ENCODE peak calls at places on chromosome 1, in eight cellular contexts. A is ascending aorta, C is foreskin fibroblast, H is A549, Z is mammary epithelial cell, P is dorsolateral prefrontal cortex, Q is mucosa of descending colon, S is epithelial cell of esophagus. U is an unnamed sample.

GRCh38 chr1:204723131-204723787 is 37.7 kb upstream of the LRRN2 start:
- DNase-seq in A (no peak), C (no peak), H (no peak), Z (peak; percentile 21), P (peak; percentile 54), Q (peak; percentile 53), S (no peak), U (no peak)

GRCh38 chr1:65793359-65793732 is 651 bp downstream of the PDE4B start:
- DNase-seq in A (no peak), C (peak; percentile 43), H (no peak), Z (no peak), P (peak; percentile 4), Q (no peak), S (no peak), U (no peak)

GRCh38 chr1:171984850-171985485 is 143.7 kb downstream of the DNM3 start:
- DNase-seq in A (no peak), C (peak; percentile 60), H (peak; percentile 32), Z (no peak), P (no peak), Q (no peak), S (peak; percentile 49), U (no peak)

GRCh38 chr1:14443164-14443787 is 155.2 kb upstream of the KAZN start:
- DNase-seq in A (no peak), C (peak; percentile 52), H (no peak), Z (no peak), P (no peak), Q (no peak), S (no peak), U (no peak)

GRCh38 chr1:4513326-4514114 is 140.9 kb upstream of the AJAP1 start:
- DNase-seq in A (no peak), C (no peak), H (no peak), Z (no peak), P (no peak), Q (no peak), S (no peak), U (no peak)

GRCh38 chr1:211492511-211493132 is 660 bp upstream of the RD3 start:
- DNase-seq in A (no peak), C (peak; percentile 51), H (no peak), Z (no peak), P (no peak), Q (no peak), S (no peak), U (no peak)

GRCh38 chr1:9151326-9151860 is 22.5 kb upstream of the GPR157 start:
- DNase-seq in A (no peak), C (peak; percentile 68), H (no peak), Z (no peak), P (no peak), Q (no peak), S (no peak), U (no peak)

GRCh38 chr1:117702654-117703053 is 96.8 kb downstream of the TENT5C start:
- DNase-seq in A (no peak), C (no peak), H (no peak), Z (no peak), P (no peak), Q (no peak), S (no peak), U (no peak)

GRCh38 chr1:55309053-55309452 is 93.9 kb upstream of the USP24 start:
- DNase-seq in A (no peak), C (peak; percentile 46), H (peak; percentile 36), Z (no peak), P (no peak), Q (no peak), S (no peak), U (no peak)

GRCh38 chr1:93237021-93237420 is 56.5 kb downstream of the CCDC18 start:
- DNase-seq in A (no peak), C (no peak), H (no peak), Z (no peak), P (no peak), Q (no peak), S (no peak), U (no peak)

GRCh38 chr1:201358596-201358995 is 18.9 kb downstream of the TNNT2 start:
- DNase-seq in A (no peak), C (peak; percentile 55), H (no peak), Z (peak; percentile 43), P (no peak), Q (no peak), S (peak; percentile 41), U (no peak)

GRCh38 chr1:3466366-3467075 is 12.1 kb downstream of the ARHGEF16 start:
- DNase-seq in A (no peak), C (no peak), H (no peak), Z (no peak), P (no peak), Q (no peak), S (no peak), U (no peak)

GRCh38 chr1:43963890-43964289 is 5.9 kb upstream of the DPH2 start:
- DNase-seq in A (no peak), C (no peak), H (no peak), Z (no peak), P (no peak), Q (no peak), S (no peak), U (no peak)

GRCh38 chr1:212234431-212235298 is 50.5 kb upstream of the PPP2R5A start:
- DNase-seq in A (peak; percentile 54), C (peak; percentile 95), H (peak; percentile 77), Z (peak; percentile 95), P (peak; percentile 39), Q (no peak), S (peak; percentile 94), U (no peak)

GRCh38 chr1:7585216-7585907 is 185.7 kb upstream of the VAMP3 start:
- DNase-seq in A (no peak), C (no peak), H (no peak), Z (no peak), P (no peak), Q (no peak), S (no peak), U (no peak)

GRCh38 chr1:238136265-238136664 is 245.5 kb upstream of the ZP4 start:
- DNase-seq in A (no peak), C (no peak), H (no peak), Z (no peak), P (no peak), Q (no peak), S (no peak), U (no peak)

GRCh38 chr1:3463891-3464648 is 9.6 kb downstream of the ARHGEF16 start:
- DNase-seq in A (no peak), C (no peak), H (no peak), Z (no peak), P (no peak), Q (peak; percentile 24), S (no peak), U (no peak)

GRCh38 chr1:232725303-232726047 is 79.7 kb upstream of the MAP10 start:
- DNase-seq in A (no peak), C (no peak), H (peak; percentile 27), Z (peak; percentile 28), P (no peak), Q (no peak), S (no peak), U (no peak)

GRCh38 chr1:214331827-214332423 is 51.0 kb downstream of the SMYD2 start:
- DNase-seq in A (no peak), C (peak; percentile 62), H (peak; percentile 57), Z (peak; percentile 30), P (no peak), Q (peak; percentile 61), S (peak; percentile 76), U (no peak)

GRCh38 chr1:4027008-4027407 is 126.9 kb upstream of the C1orf174 start:
- DNase-seq in A (no peak), C (no peak), H (no peak), Z (no peak), P (no peak), Q (no peak), S (no peak), U (no peak)

DNA sequence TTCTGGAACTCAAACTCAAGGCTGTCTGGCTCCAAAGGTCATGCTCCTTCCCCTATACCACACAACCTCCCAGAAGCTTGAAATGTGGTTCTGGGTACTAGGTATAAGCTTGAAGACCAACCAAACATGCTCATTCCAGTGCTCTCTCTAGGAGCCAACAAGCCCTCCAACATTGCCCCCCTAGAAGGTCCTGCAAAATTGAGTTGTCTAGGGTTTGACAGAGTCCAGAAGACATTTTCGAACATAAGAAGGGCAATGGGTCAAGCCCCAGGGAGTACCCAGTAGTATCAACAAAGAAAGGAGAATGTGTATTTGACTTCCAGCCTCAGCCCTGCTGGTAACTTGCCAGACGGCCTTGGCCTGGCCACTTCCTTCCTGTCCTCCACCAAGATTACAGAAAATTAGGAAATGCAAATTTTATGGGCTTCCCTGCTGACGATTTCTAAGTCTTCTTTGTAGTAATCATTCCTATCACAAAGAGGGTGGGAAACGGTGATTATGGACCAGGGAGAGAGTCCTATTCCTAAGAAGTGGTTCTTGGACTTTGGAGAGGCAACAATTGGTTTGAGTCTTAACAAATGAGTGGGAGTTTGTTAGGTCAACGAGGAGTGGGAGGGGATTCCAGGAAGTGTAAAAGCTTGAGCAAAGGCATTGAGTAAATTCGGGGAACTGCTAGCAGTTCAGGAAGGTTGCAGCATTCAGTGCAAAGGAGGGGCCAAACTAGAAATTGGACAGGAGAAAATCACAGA is 18.7 kb upstream of the SLAMF1 start:
- DNase-seq in A (no peak), C (no peak), H (no peak), Z (no peak), P (no peak), Q (peak; percentile 42), S (no peak), U (no peak)
- H3K4me3 ChIP-seq in A (no peak overlapping the region), C (no peak overlapping the region), H (no peak overlapping the region), Z (no peak overlapping the region), P (no peak overlapping the region), Q (no peak overlapping the region), S (no peak overlapping the region), U (no peak overlapping the region)

DNA sequence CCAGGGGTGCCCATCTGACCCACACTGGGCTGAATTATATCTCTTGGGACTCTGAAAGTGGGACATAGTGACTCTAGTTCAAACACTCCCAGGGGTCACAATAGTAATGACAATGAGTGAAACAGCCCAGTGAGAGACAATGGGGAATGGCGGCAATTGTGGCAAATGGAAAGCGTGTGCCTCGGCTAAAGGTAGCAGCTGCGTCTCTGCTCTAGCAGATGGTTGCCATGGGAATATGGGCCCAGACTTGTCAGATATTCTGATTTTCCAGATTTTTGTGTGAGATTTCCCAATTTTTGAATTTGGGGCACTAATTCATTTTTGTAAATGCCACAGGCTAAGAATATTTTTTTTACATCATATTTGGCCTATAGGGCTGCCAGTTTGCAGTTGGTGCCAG is 21.4 kb upstream of the PTP4A2 start:
- DNase-seq in A (no peak), C (no peak), H (no peak), Z (no peak), P (no peak), Q (no peak), S (no peak), U (no peak)
- H3K4me3 ChIP-seq in A (no peak overlapping the region), C (no peak overlapping the region), H (no peak overlapping the region), Z (no peak overlapping the region), P (no peak overlapping the region), Q (no peak overlapping the region), S (no peak overlapping the region), U (no peak overlapping the region)

GRCh38 chr1:91013302-91013701 is 8.5 kb downstream of the ZNF644 start:
- DNase-seq in A (no peak), C (no peak), H (no peak), Z (no peak), P (no peak), Q (no peak), S (no peak), U (no peak)
- H3K4me3 ChIP-seq in A (no peak overlapping the region), C (no peak overlapping the region), H (no peak overlapping the region), Z (no peak overlapping the region), P (no peak overlapping the region), Q (no peak overlapping the region), S (no peak overlapping the region), U (no peak overlapping the region)

DNA sequence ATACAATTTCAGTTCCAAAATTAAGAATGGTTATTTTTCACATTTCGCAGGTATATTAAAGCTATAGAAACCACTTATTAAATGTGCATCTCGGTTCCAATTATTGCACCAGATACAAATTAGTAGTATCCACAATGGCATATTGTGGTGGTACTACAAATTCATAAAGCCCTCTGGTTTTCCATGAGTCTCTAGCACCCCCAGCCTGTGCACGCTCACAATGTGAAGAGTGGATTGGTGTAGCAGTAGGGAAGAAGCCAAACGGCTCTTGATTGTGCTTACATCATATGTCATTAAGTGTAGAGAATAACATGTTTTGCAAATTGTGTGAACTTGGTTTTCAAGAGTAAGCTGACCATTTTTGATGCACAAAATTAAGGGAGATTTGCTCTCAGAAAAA is 1.9 kb upstream of the BRINP3 start:
- DNase-seq in A (no peak), C (no peak), H (no peak), Z (no peak), P (no peak), Q (peak; percentile 33), S (no peak), U (no peak)
- H3K4me3 ChIP-seq in A (no peak overlapping the region), C (no peak overlapping the region), H (no peak overlapping the region), Z (no peak overlapping the region), P (peak overlapping the region; percentile 72), Q (no peak overlapping the region), S (no peak overlapping the region), U (no peak overlapping the region)

U was measured in lower leg skin.